ENCODE peak calls at places on chromosomes 5 and 9, in seven cellular contexts. C is Panc1; Q is neural progenitor cell; Y is CD8-positive, alpha-beta memory T cell; S is brain microvascular endothelial cell; H is aorta; X is ascending aorta. J is an unnamed sample.

GRCh38 chr9:23820731-23821399 is 5.2 kb downstream of the ELAVL2 start:
- DNase-seq in H (no peak), Q (peak; percentile 76), X (no peak), Y (no peak), C (no peak), S (no peak), J (peak; percentile 55)

GRCh38 chr9:87160148-87161107 is 213.1 kb upstream of the GAS1 start:
- DNase-seq in C (no peak), X (no peak), Y (no peak), Q (no peak), S (no peak), H (no peak), J (peak; percentile 68)

GRCh38 chr9:135439916-135440315 is 39.7 kb upstream of the PPP1R26 start:
- DNase-seq in Q (no peak), X (no peak), S (no peak), H (no peak), C (no peak), Y (no peak), J (no peak)

GRCh38 chr5:32708949-32709348 is 2.2 kb upstream of the NPR3 start:
- DNase-seq in C (no peak), X (no peak), Q (peak; percentile 47), H (no peak), S (no peak), Y (no peak), J (no peak)

GRCh38 chr5:160655717-160656116 is 196.3 kb downstream of the ATP10B start:
- DNase-seq in C (no peak), S (no peak), H (no peak), Q (no peak), X (no peak), Y (no peak), J (no peak)

GRCh38 chr5:174000078-174000477 is 11.1 kb downstream of the C5orf47 start:
- DNase-seq in S (no peak), H (no peak), C (no peak), Q (no peak), X (no peak), Y (no peak), J (no peak)

GRCh38 chr9:121288874-121289553 is 21.1 kb downstream of the GSN start:
- DNase-seq in S (no peak), H (peak; percentile 85), X (no peak), Y (no peak), Q (peak; percentile 78), C (no peak), J (peak; percentile 82)

GRCh38 chr9:135401218-135401617 is 78.4 kb upstream of the PPP1R26 start:
- DNase-seq in C (no peak), X (no peak), Y (no peak), H (no peak), S (no peak), Q (no peak), J (no peak)

GRCh38 chr5:179166886-179167841 is 107.0 kb downstream of the ZNF354C start:
- DNase-seq in C (no peak), H (no peak), S (peak; percentile 32), Y (peak; percentile 45), Q (peak; percentile 81), X (no peak), J (peak; percentile 52)

GRCh38 chr5:97728920-97729319 is 545.9 kb upstream of the RIOK2 start:
- DNase-seq in Y (no peak), X (no peak), Q (no peak), C (no peak), S (no peak), H (no peak), J (no peak)

GRCh38 chr9:133916159-133916541 is 76.0 kb downstream of the VAV2 start:
- DNase-seq in X (no peak), Y (no peak), Q (peak; percentile 40), C (no peak), S (no peak), H (no peak), J (no peak)

GRCh38 chr5:132459031-132459982 is 31.3 kb downstream of the IRF1 start:
- DNase-seq in S (peak; percentile 71), X (no peak), Y (no peak), H (no peak), C (no peak), Q (no peak), J (no peak)

GRCh38 chr9:5446451-5447236 is 3.7 kb upstream of the CD274 start:
- DNase-seq in S (no peak), X (no peak), Q (no peak), Y (no peak), C (no peak), H (no peak), J (no peak)

GRCh38 chr5:7394889-7395431 is 978 bp upstream of the ADCY2 start:
- DNase-seq in X (no peak), H (no peak), Y (no peak), S (no peak), Q (peak; percentile 65), C (no peak), J (no peak)

GRCh38 chr5:126385509-126385908 is 37.7 kb upstream of the GRAMD2B start:
- DNase-seq in Y (no peak), H (no peak), S (no peak), X (no peak), Q (no peak), C (no peak), J (no peak)

GRCh38 chr5:158382473-158382872 is 523.5 kb upstream of the CLINT1 start:
- DNase-seq in Y (no peak), C (peak; percentile 8), X (peak; percentile 68), H (peak; percentile 89), S (peak; percentile 99), Q (no peak), J (peak; percentile 71)

GRCh38 chr5:126868961-126869451 is 92.1 kb downstream of the LMNB1 start:
- DNase-seq in S (peak; percentile 40), C (no peak), Y (no peak), X (no peak), Q (peak; percentile 78), H (no peak), J (peak; percentile 40)

GRCh38 chr9:113544001-113544340 is 80.4 kb downstream of the RGS3 start:
- DNase-seq in C (no peak), Q (no peak), X (no peak), H (no peak), Y (no peak), S (no peak), J (no peak)

GRCh38 chr9:13899924-13900323 is 414.0 kb downstream of the NFIB start:
- DNase-seq in H (no peak), C (no peak), Y (no peak), Q (peak; percentile 13), X (no peak), S (no peak), J (peak; percentile 35)

GRCh38 chr9:37969130-37969529 is 65.2 kb upstream of the SLC25A51 start:
- DNase-seq in Q (no peak), X (no peak), H (peak; percentile 78), C (no peak), Y (no peak), S (peak; percentile 77), J (peak; percentile 71)

GRCh38 chr9:72718503-72718902 is 197.1 kb downstream of the TMC1 start:
- DNase-seq in X (no peak), Y (no peak), H (no peak), Q (no peak), S (no peak), C (no peak), J (no peak)

GRCh38 chr9:101485873-101486692 is 47.6 kb upstream of the RNF20 start:
- DNase-seq in S (no peak), H (peak; percentile 65), Q (peak; percentile 68), X (no peak), Y (no peak), C (no peak), J (peak; percentile 51)

GRCh38 chr9:72633966-72634365 is 112.6 kb downstream of the TMC1 start:
- DNase-seq in X (no peak), H (no peak), S (peak; percentile 73), C (no peak), Y (no peak), Q (no peak), J (no peak)

GRCh38 chr5:143779506-143779905 is 32.5 kb upstream of the HMHB1 start:
- DNase-seq in X (no peak), Q (no peak), Y (no peak), S (no peak), H (no peak), C (no peak), J (no peak)

GRCh38 chr5:143782588-143783386 is 29.2 kb upstream of the HMHB1 start:
- DNase-seq in H (no peak), X (no peak), C (no peak), Q (peak; percentile 82), Y (no peak), S (no peak), J (no peak)

GRCh38 chr5:143776951-143777350 is 35.0 kb upstream of the HMHB1 start:
- DNase-seq in H (no peak), Y (no peak), C (no peak), S (no peak), X (no peak), Q (no peak), J (no peak)

DNA sequence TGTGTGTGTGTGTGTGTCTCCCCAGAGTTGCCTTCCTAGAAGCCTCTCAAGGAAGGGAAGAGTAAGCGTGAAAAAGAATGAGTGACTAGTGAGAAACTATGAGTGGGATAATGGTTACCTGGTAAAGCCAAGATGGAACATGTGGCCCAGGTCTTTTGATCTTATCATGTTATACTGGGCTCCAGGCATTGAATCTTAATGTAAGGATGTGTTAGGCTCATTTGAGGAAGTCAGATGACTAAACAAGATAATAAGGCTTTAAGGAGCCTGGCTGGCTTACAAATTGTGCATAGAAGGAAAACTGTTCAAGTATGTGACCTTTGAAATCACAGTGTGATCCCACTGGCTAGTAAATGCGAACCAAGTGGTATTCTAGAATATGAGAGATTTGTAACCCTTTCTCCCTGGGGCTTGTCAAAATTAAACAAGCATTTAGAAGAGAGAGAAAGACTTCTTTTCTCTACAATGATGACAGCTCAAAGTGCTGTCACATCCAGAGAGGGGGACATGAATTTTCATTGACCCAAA is 29.9 kb upstream of the HMHB1 start:
- DNase-seq in Y (no peak), H (no peak), C (no peak), S (no peak), Q (no peak), X (no peak), J (no peak)
- H3K27ac ChIP-seq in Y (no peak overlapping the region), H (no peak overlapping the region), C (no peak overlapping the region), S (no peak overlapping the region), Q (no peak overlapping the region), X (no peak overlapping the region), J (no peak overlapping the region)

DNA sequence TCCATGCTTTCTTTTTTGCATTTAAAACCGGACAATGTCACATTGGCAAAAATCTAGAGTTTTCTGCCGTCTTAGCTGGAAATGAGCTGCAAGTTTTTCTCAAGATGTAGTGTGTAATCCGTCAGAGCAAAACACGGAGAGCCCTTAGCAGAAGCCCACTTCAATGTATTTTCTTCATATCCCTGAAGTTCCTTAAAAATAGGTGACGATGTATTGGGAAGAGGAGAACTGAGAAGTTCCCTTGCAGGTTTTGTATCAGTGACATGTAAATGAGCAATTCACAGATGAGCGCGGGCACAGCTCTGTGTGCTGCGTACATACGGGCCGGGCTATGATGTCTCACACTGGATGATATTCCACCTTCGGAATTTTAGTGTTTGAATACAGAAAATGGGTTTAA is 14.8 kb upstream of the CLPTM1L start:
- DNase-seq in H (no peak), X (no peak), S (no peak), C (no peak), Q (no peak), Y (no peak), J (no peak)
- H3K27me3 ChIP-seq in H (no peaks in the 10 kb centered on the region), X (no peaks in the 10 kb centered on the region), S (peaks cover 7% of the 10 kb centered on the region), C (peaks cover 9% of the 10 kb centered on the region), Q (peaks cover 18% of the 10 kb centered on the region), Y (peaks cover 23% of the 10 kb centered on the region), J (peaks cover 5% of the 10 kb centered on the region)

GRCh38 chr9:125106285-125106893 is 36.9 kb downstream of the SCAI start:
- DNase-seq in C (no peak), S (no peak), Q (no peak), Y (no peak), H (no peak), X (no peak), J (no peak)
- H3K27ac ChIP-seq in C (no peak overlapping the region), S (no peak overlapping the region), Q (no peak overlapping the region), Y (no peak overlapping the region), H (no peak overlapping the region), X (no peak overlapping the region), J (no peak overlapping the region)

GRCh38 chr5:112196574-112196973 is 222.5 kb downstream of the EPB41L4A start:
- DNase-seq in Q (no peak), X (no peak), Y (no peak), S (no peak), C (no peak), H (no peak), J (no peak)
- H3K27me3 ChIP-seq in Q (no peaks in the 10 kb centered on the region), X (no peaks in the 10 kb centered on the region), Y (no peaks in the 10 kb centered on the region), S (no peaks in the 10 kb centered on the region), C (peaks cover 10% of the 10 kb centered on the region), H (no peaks in the 10 kb centered on the region), J (no peaks in the 10 kb centered on the region)